ENCODE peak calls at places on chromosome 16, in nine cellular contexts. X is GM23338, Q is sigmoid colon, N is ovary, I is cardiac fibroblast, T is psoas muscle, L is mucosa of descending colon, O is fibroblast of lung, F is prostate gland. R is an unnamed sample.

GRCh38 chr16:351804-352520 is 561 bp downstream of the AXIN1 start:
- DNase-seq in X (peak), Q (no peak), N (peak), I (no peak), T (no peak), L (peak), O (no peak), F (no peak), R (no peak)

GRCh38 chr16:10600792-10601443 is 20.5 kb upstream of the EMP2 start:
- DNase-seq in X (no peak), Q (no peak), N (no peak), I (peak), T (no peak), L (no peak), O (peak), F (no peak), R (no peak)

GRCh38 chr16:67248401-67249177 is at the start of gene SLC9A5:
- DNase-seq in X (peak), Q (peak), N (peak), I (no peak), T (peak), L (no peak), O (peak), F (no peak), R (no peak)

GRCh38 chr16:55297062-55297909 is 26.7 kb upstream of the IRX6 start:
- DNase-seq in X (peak), Q (no peak), N (no peak), I (no peak), T (peak), L (no peak), O (peak), F (no peak), R (no peak)

GRCh38 chr16:66616169-66616568 is 11.7 kb downstream of the CMTM3 start:
- DNase-seq in X (no peak), Q (no peak), N (no peak), I (no peak), T (no peak), L (no peak), O (no peak), F (no peak), R (no peak)

GRCh38 chr16:69823831-69824563 is 61.9 kb downstream of the WWP2 start:
- DNase-seq in X (no peak), Q (peak), N (peak), I (peak), T (peak), L (no peak), O (no peak), F (no peak), R (no peak)

GRCh38 chr16:88978608-88979346 is 1.8 kb upstream of the CBFA2T3 start:
- DNase-seq in X (no peak), Q (no peak), N (no peak), I (no peak), T (no peak), L (no peak), O (no peak), F (no peak), R (no peak)

GRCh38 chr16:25172831-25173230 is 43.9 kb upstream of the AQP8 start:
- DNase-seq in X (no peak), Q (no peak), N (no peak), I (no peak), T (no peak), L (no peak), O (no peak), F (no peak), R (no peak)

GRCh38 chr16:29678691-29679267 is at the start of gene QPRT:
- DNase-seq in X (peak), Q (peak), N (peak), I (peak), T (no peak), L (peak), O (peak), F (no peak), R (peak)

GRCh38 chr16:67246081-67246944 is 968 bp downstream of the FHOD1 start:
- DNase-seq in X (peak), Q (peak), N (peak), I (peak), T (peak), L (peak), O (peak), F (peak), R (peak)

GRCh38 chr16:22425036-22425801 is 50.8 kb upstream of the CDR2 start:
- DNase-seq in X (no peak), Q (peak), N (peak), I (peak), T (peak), L (peak), O (no peak), F (no peak), R (peak)

GRCh38 chr16:11234884-11235702 is 20.9 kb downstream of the SOCS1 start:
- DNase-seq in X (no peak), Q (no peak), N (no peak), I (peak), T (no peak), L (no peak), O (no peak), F (no peak), R (no peak)

GRCh38 chr16:87324411-87325275 is 7.5 kb upstream of the C16orf95 start:
- DNase-seq in X (peak), Q (no peak), N (peak), I (peak), T (peak), L (peak), O (peak), F (no peak), R (no peak)

GRCh38 chr16:26071383-26071782 is 379.6 kb downstream of the HS3ST4 start:
- DNase-seq in X (no peak), Q (no peak), N (no peak), I (no peak), T (no peak), L (no peak), O (no peak), F (no peak), R (no peak)

GRCh38 chr16:67672739-67673662 is 6.4 kb downstream of the C16orf86 start:
- DNase-seq in X (peak), Q (peak), N (peak), I (peak), T (peak), L (peak), O (peak), F (peak), R (peak)

GRCh38 chr16:30113711-30114333 is 485 bp upstream of the GDPD3 start:
- DNase-seq in X (no peak), Q (no peak), N (no peak), I (peak), T (no peak), L (peak), O (no peak), F (no peak), R (no peak)

GRCh38 chr16:58462997-58463891 is 36.7 kb upstream of the NDRG4 start:
- DNase-seq in X (peak), Q (no peak), N (no peak), I (no peak), T (no peak), L (no peak), O (no peak), F (no peak), R (no peak)

GRCh38 chr16:72961863-72962262 is 86.1 kb downstream of the ZFHX3 start:
- DNase-seq in X (peak), Q (no peak), N (no peak), I (no peak), T (no peak), L (peak), O (no peak), F (no peak), R (no peak)

GRCh38 chr16:88790312-88791150 is 5.5 kb upstream of the PIEZO1 start:
- DNase-seq in X (peak), Q (no peak), N (no peak), I (no peak), T (peak), L (peak), O (peak), F (no peak), R (peak)

DNA sequence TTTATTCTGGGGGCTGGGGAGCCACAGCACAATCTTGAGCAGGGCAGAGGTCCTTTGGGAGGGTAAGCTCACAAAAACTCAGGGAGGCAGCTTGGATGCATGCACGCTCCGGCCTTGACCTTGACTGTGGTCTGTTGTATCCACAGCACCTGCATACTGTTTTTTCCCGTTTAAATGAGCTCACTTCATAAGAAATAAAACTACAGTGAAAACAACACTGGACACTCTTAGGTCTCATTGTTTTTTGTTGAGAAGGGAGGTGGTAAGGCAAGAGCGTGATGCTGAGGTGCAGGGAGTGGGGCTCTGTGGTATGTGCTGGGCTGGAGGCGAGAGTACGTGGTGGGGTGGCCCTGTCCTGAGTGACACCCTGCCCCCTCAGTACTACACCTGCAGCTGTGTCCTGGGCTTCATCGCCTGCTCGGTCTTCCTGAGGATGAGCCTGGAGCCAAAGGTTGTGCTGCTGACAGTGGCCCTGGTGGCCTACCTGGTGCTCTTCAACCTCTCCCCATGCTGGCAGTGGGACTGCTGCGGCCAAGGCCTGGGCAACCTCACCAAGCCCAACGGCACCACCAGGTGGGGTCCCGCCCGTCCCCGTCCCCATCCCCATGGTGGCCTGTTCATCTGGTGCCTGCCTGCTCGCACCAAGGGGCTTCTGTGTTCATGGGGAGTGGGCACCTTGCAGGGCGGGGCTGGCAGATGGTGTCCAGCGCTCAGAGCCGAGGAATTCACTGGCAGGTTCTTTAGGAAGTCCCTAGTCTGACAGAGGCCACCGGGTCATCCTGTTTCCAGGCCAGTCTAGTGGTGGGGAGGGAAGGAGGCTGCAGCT is 44.2 kb downstream of the ADCY7 start:
- DNase-seq in X (no peak), Q (peak), N (no peak), I (no peak), T (peak), L (no peak), O (no peak), F (no peak), R (no peak)
- TF ChIP-seq CTCF in X (no peak), Q (no peak), N (no peak), I (no peak), T (no peak), L (no peak), O (no peak), F (no peak), R (no peak)

GRCh38 chr16:35196313-35196712 is 1736.9 kb downstream of the TP53TG3F start:
- DNase-seq in X (no peak), Q (no peak), N (no peak), I (no peak), T (no peak), L (no peak), O (no peak), F (no peak), R (no peak)
- H3K4me3 ChIP-seq in X (no peak), Q (no peak), N (no peak), I (no peak), T (no peak), L (no peak), O (no peak), F (no peak), R (no peak)

GRCh38 chr16:4536391-4537106 is 2.0 kb downstream of the CDIP1 start:
- DNase-seq in X (no peak), Q (no peak), N (no peak), I (no peak), T (no peak), L (no peak), O (no peak), F (no peak), R (no peak)

GRCh38 chr16:4538067-4538385 is 547 bp downstream of the CDIP1 start:
- DNase-seq in X (no peak), Q (no peak), N (no peak), I (no peak), T (no peak), L (no peak), O (no peak), F (no peak), R (no peak)

GRCh38 chr16:4539716-4540284 is 1.2 kb upstream of the CDIP1 start:
- DNase-seq in X (no peak), Q (no peak), N (no peak), I (no peak), T (no peak), L (no peak), O (no peak), F (no peak), R (no peak)

GRCh38 chr16:4537376-4538066 is 1.1 kb downstream of the CDIP1 start:
- DNase-seq in X (peak), Q (peak), N (peak), I (no peak), T (no peak), L (no peak), O (no peak), F (peak), R (peak)

DNA sequence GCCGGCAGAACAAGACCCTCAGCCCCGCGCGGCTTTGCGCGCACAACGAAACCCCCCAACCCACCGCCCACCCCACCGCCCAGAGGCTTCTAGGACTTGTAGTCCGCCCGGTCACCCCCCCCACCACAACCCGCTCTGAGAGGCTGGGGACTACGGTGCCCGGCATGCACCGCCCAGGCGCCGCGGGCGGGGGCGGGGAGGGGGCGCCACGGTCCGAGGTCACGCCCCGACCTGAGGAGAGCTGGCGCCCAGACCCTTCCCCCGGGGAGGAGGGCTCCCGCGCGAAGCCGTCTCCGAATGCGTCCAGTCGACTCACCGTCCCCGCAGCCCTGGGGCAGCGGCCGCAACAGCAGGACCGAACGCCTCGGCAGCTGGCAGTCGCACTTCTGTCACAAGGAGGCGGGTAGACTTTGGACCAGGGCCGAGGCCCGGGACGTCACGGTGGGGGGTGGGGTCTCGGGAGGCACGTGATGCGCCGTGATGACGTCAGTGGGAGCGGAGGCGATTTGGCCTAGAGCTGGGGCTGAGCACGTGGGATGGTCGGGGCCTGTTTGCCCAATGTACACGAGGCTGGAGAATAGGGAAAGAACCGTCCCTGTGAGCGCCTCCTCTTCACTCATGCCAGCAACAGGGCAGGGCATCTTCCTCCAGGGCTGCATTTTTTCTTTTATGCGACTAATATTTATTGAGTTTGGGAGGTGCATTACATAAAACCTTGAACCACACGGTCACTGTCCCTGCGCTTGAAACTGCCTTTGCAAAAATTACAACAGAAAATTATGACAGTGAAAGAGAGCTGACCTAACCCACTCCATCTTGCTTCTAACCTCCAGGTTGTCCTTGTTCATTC is at the start of gene CDIP1:
- DNase-seq in X (peak), Q (peak), N (peak), I (peak), T (peak), L (peak), O (peak), F (peak), R (peak)
- TF ChIP-seq CTCF in X (no peak), Q (no peak), N (no peak), I (no peak), T (no peak), L (no peak), O (no peak), F (peak), R (no peak)

DNA sequence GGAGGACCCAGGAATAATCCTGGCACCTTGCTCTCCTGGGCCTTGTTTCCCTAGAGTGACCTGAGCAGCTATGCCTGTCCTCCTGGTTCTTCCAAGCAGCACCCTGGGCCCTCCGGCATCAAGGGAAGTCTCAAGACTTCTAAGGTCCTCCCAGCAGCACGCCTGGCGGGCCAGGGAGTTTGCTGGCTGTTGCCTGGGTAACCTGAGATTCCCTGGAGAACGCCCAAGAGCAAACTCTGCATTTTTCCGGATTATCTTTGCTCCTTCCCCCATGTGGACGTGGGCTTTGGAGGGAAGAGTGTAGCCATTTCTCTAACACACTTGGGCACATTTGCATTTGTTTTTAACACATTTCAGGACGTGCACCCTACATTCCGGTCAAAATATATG is 116.8 kb downstream of the ADCY9 start:
- DNase-seq in X (peak), Q (peak), N (peak), I (peak), T (peak), L (no peak), O (peak), F (no peak), R (peak)
- H3K4me3 ChIP-seq in X (no peak), Q (no peak), N (peak), I (no peak), T (peak), L (no peak), O (peak), F (no peak), R (no peak)

GRCh38 chr16:77221482-77221881 is 22.3 kb downstream of the SYCE1L start:
- DNase-seq in X (no peak), Q (no peak), N (no peak), I (peak), T (no peak), L (no peak), O (no peak), F (no peak), R (peak)

GRCh38 chr16:77225182-77225581 is 26.0 kb downstream of the SYCE1L start:
- DNase-seq in X (no peak), Q (no peak), N (no peak), I (no peak), T (no peak), L (no peak), O (no peak), F (no peak), R (no peak)

GRCh38 chr16:77219437-77219836 is 20.2 kb downstream of the SYCE1L start:
- DNase-seq in X (no peak), Q (no peak), N (no peak), I (no peak), T (no peak), L (no peak), O (no peak), F (no peak), R (no peak)

GRCh38 chr16:77220427-77220826 is 21.2 kb downstream of the SYCE1L start:
- DNase-seq in X (no peak), Q (no peak), N (no peak), I (peak), T (no peak), L (no peak), O (no peak), F (no peak), R (no peak)

GRCh38 chr16:77223184-77223583 is 24.0 kb downstream of the SYCE1L start:
- DNase-seq in X (peak), Q (no peak), N (no peak), I (no peak), T (no peak), L (no peak), O (no peak), F (no peak), R (no peak)
- TF ChIP-seq CTCF in X (peak), Q (no peak), N (no peak), I (peak), T (no peak), L (peak), O (peak), F (no peak), R (peak)

DNA sequence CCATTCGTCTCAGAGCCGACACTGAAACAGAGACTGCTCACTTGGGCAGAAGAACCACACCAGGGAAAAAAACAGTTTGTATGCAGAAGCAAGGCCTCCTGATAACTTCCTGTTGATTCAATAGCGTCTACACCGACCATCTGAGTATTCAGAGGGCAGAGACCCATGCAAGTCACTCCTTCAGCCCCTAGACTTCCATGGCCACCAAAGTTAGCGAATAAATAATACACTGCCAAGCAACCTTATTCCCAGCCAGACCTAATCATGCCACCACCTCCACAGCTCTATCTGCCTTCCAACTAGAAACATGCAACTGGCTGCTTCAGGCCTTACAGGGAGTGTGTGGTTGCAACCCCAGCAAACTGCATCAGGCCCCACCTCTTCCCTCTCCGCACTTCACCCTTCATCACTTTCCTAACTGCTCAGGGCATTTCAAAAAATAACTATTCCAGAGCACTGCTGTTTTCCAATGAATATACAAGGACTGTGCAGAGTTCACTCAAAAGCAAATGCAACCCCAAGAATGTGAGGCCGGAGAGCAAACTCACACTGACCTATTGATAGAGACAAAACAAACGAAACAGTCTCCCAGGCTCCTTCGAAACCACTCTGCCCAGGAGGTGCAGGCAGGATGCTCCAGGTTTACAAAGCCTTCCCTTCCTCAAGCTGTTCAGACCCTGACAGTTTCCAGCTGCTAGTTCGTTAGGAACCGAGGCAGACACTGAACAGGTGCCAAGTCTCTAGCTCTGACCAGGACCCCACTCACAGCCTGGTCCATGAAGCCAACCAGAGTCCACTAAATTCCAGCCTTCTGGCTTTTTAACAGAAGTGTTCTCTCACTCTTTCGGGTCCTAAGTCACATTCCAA is 3.6 kb downstream of the USP7 start:
- DNase-seq in X (peak), Q (no peak), N (no peak), I (peak), T (no peak), L (no peak), O (peak), F (no peak), R (peak)
- H3K4me3 ChIP-seq in X (peak), Q (peak), N (no peak), I (no peak), T (peak), L (no peak), O (peak), F (no peak), R (no peak)

GRCh38 chr16:14428043-14428442 is 202.0 kb downstream of the PARN start:
- DNase-seq in X (no peak), Q (no peak), N (no peak), I (no peak), T (no peak), L (no peak), O (no peak), F (no peak), R (no peak)
- TF ChIP-seq CTCF in X (no peak), Q (no peak), N (no peak), I (no peak), T (no peak), L (no peak), O (no peak), F (no peak), R (no peak)

R was measured in foreskin fibroblast.